ENCODE peak calls at places on chromosomes 11 and 22, in four cellular contexts. One of them, this sample, is unnamed.

GRCh38 chr22:39463931-39464390 is 7.1 kb downstream of the MGAT3 start:
- DNase-seq in endothelial cell of umbilical vein: no peak
- DNase-seq in HCT116: no peak
- DNase-seq in MM.1S: no peak
- DNase-seq in this sample: peak

GRCh38 chr11:91986218-91986617 is 238.4 kb upstream of the FAT3 start:
- DNase-seq in MM.1S: no peak
- DNase-seq in endothelial cell of umbilical vein: no peak
- DNase-seq in HCT116: no peak
- DNase-seq in this sample: no peak

GRCh38 chr11:117583063-117583801 is 213.8 kb downstream of the DSCAML1 start:
- DNase-seq in MM.1S: no peak
- DNase-seq in HCT116: no peak
- DNase-seq in endothelial cell of umbilical vein: no peak
- DNase-seq in this sample: no peak

GRCh38 chr11:133898031-133898769 is 52.9 kb upstream of the SPATA19 start:
- DNase-seq in endothelial cell of umbilical vein: no peak
- DNase-seq in MM.1S: no peak
- DNase-seq in HCT116: no peak
- DNase-seq in this sample: no peak

GRCh38 chr11:77081381-77081851 is 14.6 kb downstream of the CAPN5 start:
- DNase-seq in endothelial cell of umbilical vein: no peak
- DNase-seq in MM.1S: no peak
- DNase-seq in HCT116: no peak
- DNase-seq in this sample: no peak

GRCh38 chr22:44668190-44668885 is 33.7 kb upstream of the PRR5 start:
- DNase-seq in endothelial cell of umbilical vein: no peak
- DNase-seq in MM.1S: no peak
- DNase-seq in HCT116: no peak
- DNase-seq in this sample: no peak

GRCh38 chr22:31130873-31131272 is 8.1 kb downstream of the INPP5J start:
- DNase-seq in HCT116: no peak
- DNase-seq in endothelial cell of umbilical vein: no peak
- DNase-seq in MM.1S: no peak
- DNase-seq in this sample: peak

GRCh38 chr22:46942816-46943783 is 180.7 kb downstream of the TBC1D22A start:
- DNase-seq in endothelial cell of umbilical vein: peak
- DNase-seq in HCT116: no peak
- DNase-seq in MM.1S: no peak
- DNase-seq in this sample: no peak

GRCh38 chr22:45208993-45209838 is 31.5 kb downstream of the KIAA0930 start:
- DNase-seq in HCT116: no peak
- DNase-seq in endothelial cell of umbilical vein: peak
- DNase-seq in MM.1S: no peak
- DNase-seq in this sample: no peak

GRCh38 chr11:117792241-117792640 is 4.8 kb downstream of the DSCAML1 start:
- DNase-seq in MM.1S: no peak
- DNase-seq in endothelial cell of umbilical vein: no peak
- DNase-seq in HCT116: no peak
- DNase-seq in this sample: no peak

DNA sequence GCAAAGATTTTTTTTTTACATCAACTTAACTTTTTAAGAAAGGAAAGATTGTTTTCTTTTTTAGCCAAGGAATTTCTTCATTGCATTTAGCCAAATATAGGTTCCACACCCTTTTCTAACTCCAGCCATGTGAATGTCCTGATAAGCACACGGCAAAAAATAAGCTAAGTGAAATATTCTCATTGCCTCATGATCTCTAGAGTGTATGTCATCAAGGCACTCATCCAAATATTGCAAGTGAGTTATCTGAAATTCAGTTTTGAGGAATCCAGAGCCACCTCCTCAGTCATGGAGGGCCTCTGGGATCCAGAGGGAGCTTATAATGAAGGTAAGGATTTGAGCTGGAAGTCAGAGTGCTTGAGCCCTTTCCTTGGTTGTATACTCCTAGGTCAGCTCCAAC is 80.0 kb downstream of the BLID start:
- DNase-seq in endothelial cell of umbilical vein: no peak
- DNase-seq in MM.1S: no peak
- DNase-seq in HCT116: no peak
- DNase-seq in this sample: no peak
- H2AFZ ChIP-seq in endothelial cell of umbilical vein: no peak
- H2AFZ ChIP-seq in MM.1S: no peak
- H2AFZ ChIP-seq in HCT116: no peak
- H2AFZ ChIP-seq in this sample: no peak

GRCh38 chr11:128235958-128236357 is 351.4 kb downstream of the ETS1 start:
- DNase-seq in MM.1S: no peak
- DNase-seq in HCT116: no peak
- DNase-seq in endothelial cell of umbilical vein: peak
- DNase-seq in this sample: no peak

GRCh38 chr11:128238521-128239222 is 348.7 kb downstream of the ETS1 start:
- DNase-seq in HCT116: no peak
- DNase-seq in endothelial cell of umbilical vein: peak
- DNase-seq in MM.1S: no peak
- DNase-seq in this sample: no peak

GRCh38 chr11:128235446-128235845 is 351.9 kb downstream of the ETS1 start:
- DNase-seq in endothelial cell of umbilical vein: no peak
- DNase-seq in HCT116: no peak
- DNase-seq in MM.1S: no peak
- DNase-seq in this sample: no peak

GRCh38 chr11:128239224-128239790 is 348.1 kb downstream of the ETS1 start:
- DNase-seq in endothelial cell of umbilical vein: no peak
- DNase-seq in HCT116: no peak
- DNase-seq in MM.1S: no peak
- DNase-seq in this sample: no peak

GRCh38 chr11:128236506-128237498 is 350.6 kb downstream of the ETS1 start:
- DNase-seq in HCT116: no peak
- DNase-seq in endothelial cell of umbilical vein: no peak
- DNase-seq in MM.1S: no peak
- DNase-seq in this sample: no peak
- H3K4me2 ChIP-seq in HCT116: no peak
- H3K4me2 ChIP-seq in endothelial cell of umbilical vein: no peak
- H3K4me2 ChIP-seq in MM.1S: no peak
- H3K4me2 ChIP-seq in this sample: no peak

GRCh38 chr22:20237480-20238440 is 30.4 kb downstream of the RTN4R start:
- DNase-seq in MM.1S: no peak
- DNase-seq in HCT116: no peak
- DNase-seq in endothelial cell of umbilical vein: no peak
- DNase-seq in this sample: no peak
- H2AFZ ChIP-seq in MM.1S: no peak
- H2AFZ ChIP-seq in HCT116: no peak
- H2AFZ ChIP-seq in endothelial cell of umbilical vein: no peak
- H2AFZ ChIP-seq in this sample: no peak

DNA sequence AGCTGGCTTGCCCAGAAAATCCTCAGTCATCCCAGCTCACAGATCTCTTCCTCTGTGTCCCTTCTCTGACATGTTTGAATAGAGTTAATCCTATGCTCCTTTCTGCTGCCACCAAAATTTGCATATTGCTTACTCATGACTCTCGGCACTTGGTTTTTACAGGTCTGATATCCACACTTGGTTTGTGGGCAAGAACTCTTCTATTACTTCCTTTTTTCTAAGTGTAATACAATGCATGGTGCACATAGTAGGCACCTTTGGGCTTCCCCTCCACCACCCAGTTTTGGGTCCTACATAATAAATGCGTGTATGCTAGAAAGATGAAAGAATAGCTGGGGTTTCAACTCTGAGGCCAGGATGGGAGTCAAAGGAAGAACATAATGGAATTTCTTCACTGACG is 69.7 kb upstream of the GRK3 start:
- DNase-seq in MM.1S: peak
- DNase-seq in HCT116: no peak
- DNase-seq in endothelial cell of umbilical vein: no peak
- DNase-seq in this sample: no peak
- H3K4me2 ChIP-seq in MM.1S: peak
- H3K4me2 ChIP-seq in HCT116: no peak
- H3K4me2 ChIP-seq in endothelial cell of umbilical vein: no peak
- H3K4me2 ChIP-seq in this sample: no peak

GRCh38 chr11:94732617-94733292 is 35.4 kb upstream of the AMOTL1 start:
- DNase-seq in HCT116: no peak
- DNase-seq in MM.1S: no peak
- DNase-seq in endothelial cell of umbilical vein: peak
- DNase-seq in this sample: peak
- H2AFZ ChIP-seq in HCT116: peak
- H2AFZ ChIP-seq in MM.1S: no peak
- H2AFZ ChIP-seq in endothelial cell of umbilical vein: no peak
- H2AFZ ChIP-seq in this sample: peak

GRCh38 chr11:84747871-84748270 is 879.3 kb downstream of the DLG2 start:
- DNase-seq in HCT116: no peak
- DNase-seq in MM.1S: peak
- DNase-seq in endothelial cell of umbilical vein: no peak
- DNase-seq in this sample: no peak
- H3K4me2 ChIP-seq in HCT116: no peak
- H3K4me2 ChIP-seq in MM.1S: peak
- H3K4me2 ChIP-seq in endothelial cell of umbilical vein: no peak
- H3K4me2 ChIP-seq in this sample: no peak

DNA sequence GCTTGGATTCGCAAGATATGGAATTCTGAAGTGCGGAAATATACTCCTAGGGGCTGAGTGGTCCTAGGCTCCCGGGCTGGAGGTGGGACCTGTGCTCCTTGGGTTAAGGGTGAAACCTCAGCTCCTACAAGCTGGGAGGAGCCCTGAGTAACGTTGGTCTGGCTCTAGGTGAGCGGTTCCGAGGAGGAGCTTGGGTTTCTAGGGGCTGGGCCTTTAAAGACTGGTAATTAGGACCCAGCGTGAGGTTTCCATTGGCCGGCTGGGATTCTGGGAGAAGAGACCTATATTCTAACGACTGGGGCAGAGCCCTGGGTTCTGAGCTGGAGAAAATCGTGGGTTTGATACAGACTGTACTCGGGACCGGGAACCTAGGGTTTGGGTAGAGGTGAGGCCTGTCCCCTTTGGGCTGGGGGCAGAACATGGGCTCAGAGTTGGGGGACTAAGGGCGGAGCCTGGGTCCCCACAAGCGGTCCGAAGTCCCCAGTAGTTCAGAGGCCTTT is 882 bp upstream of the MAP4K2 start:
- DNase-seq in MM.1S: no peak
- DNase-seq in HCT116: no peak
- DNase-seq in endothelial cell of umbilical vein: no peak
- DNase-seq in this sample: no peak
- H2AFZ ChIP-seq in MM.1S: peak
- H2AFZ ChIP-seq in HCT116: no peak
- H2AFZ ChIP-seq in endothelial cell of umbilical vein: peak
- H2AFZ ChIP-seq in this sample: peak

DNA sequence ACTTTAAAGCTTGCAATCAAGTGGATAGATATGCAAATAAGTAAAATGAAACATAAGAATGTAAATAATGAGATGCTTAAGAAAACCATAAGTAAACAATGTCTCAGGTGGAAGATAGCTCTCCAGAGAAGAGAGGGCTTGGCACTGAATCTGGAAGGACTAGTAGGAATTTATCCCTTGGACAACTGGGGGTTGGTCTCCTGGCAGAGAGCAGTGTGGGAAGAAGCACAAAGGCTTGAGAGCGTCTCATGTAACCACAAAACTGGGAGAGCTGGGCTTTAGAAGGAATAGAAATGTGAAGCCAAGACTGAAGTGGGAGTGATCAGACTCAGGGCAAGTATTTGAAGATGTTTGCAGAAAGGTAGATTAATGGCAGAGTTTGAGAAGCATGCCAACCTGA is 31.3 kb downstream of the CARD18 start:
- DNase-seq in MM.1S: no peak
- DNase-seq in endothelial cell of umbilical vein: no peak
- DNase-seq in HCT116: no peak
- DNase-seq in this sample: no peak
- H3K4me2 ChIP-seq in MM.1S: no peak
- H3K4me2 ChIP-seq in endothelial cell of umbilical vein: no peak
- H3K4me2 ChIP-seq in HCT116: no peak
- H3K4me2 ChIP-seq in this sample: no peak

GRCh38 chr11:34623463-34623862 is 2.6 kb downstream of the EHF start:
- DNase-seq in MM.1S: no peak
- DNase-seq in endothelial cell of umbilical vein: no peak
- DNase-seq in HCT116: no peak
- DNase-seq in this sample: peak

GRCh38 chr11:34624069-34624468 is 3.2 kb downstream of the EHF start:
- DNase-seq in MM.1S: peak
- DNase-seq in HCT116: no peak
- DNase-seq in endothelial cell of umbilical vein: no peak
- DNase-seq in this sample: peak

GRCh38 chr11:34627197-34627596 is 6.3 kb downstream of the EHF start:
- DNase-seq in endothelial cell of umbilical vein: no peak
- DNase-seq in HCT116: no peak
- DNase-seq in MM.1S: no peak
- DNase-seq in this sample: peak

GRCh38 chr11:34626393-34626792 is 5.5 kb downstream of the EHF start:
- DNase-seq in MM.1S: no peak
- DNase-seq in HCT116: no peak
- DNase-seq in endothelial cell of umbilical vein: no peak
- DNase-seq in this sample: peak

DNA sequence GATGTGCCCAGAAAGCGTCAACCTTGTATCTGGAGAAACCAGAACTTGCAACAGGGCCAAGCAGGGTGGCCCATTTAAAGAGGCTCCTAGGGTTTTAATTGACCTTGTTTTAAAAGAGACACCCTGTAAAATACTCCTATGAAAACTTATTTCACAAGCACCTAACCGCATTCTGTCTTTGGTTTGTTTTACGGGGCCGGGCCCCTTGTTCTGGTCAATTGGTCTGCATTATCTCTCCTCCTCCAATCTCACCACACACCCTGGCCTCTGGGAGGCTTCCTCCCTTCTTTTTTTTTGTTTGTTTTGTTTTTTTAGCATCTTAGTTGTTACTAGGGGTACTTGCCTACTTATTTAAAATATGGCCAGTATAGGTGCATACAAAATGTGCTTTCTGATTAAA is 4.7 kb downstream of the EHF start:
- DNase-seq in HCT116: no peak
- DNase-seq in endothelial cell of umbilical vein: no peak
- DNase-seq in MM.1S: no peak
- DNase-seq in this sample: no peak
- H2AFZ ChIP-seq in HCT116: no peak
- H2AFZ ChIP-seq in endothelial cell of umbilical vein: no peak
- H2AFZ ChIP-seq in MM.1S: no peak
- H2AFZ ChIP-seq in this sample: no peak

This sample was measured in PC-9.